ENCODE peak calls at places on chromosome 13, in six cellular contexts. L is H9, K is mesenchymal stem cell, T is IMR-90, A is neuronal stem cell, C is H1. O is an unnamed sample.

GRCh38 chr13:45928196-45928595 is 76.6 kb upstream of the SIAH3 start:
- DNase-seq in L (no peak), K (no peak), A (no peak), T (no peak), C (no peak), O (no peak)

GRCh38 chr13:23141964-23142363 is 38.8 kb upstream of the SGCG start:
- DNase-seq in T (no peak), L (no peak), A (no peak), K (no peak), C (no peak), O (no peak)

GRCh38 chr13:109381546-109382180 is 404.7 kb downstream of the IRS2 start:
- DNase-seq in C (no peak), L (no peak), A (no peak), K (peak; percentile 51), T (peak; percentile 71), O (peak; percentile 89)

GRCh38 chr13:66576381-66576780 is 653.8 kb downstream of the PCDH9 start:
- DNase-seq in C (no peak), L (no peak), K (no peak), T (no peak), A (no peak), O (no peak)

GRCh38 chr13:72530471-72530870 is 197.0 kb downstream of the MZT1 start:
- DNase-seq in C (no peak), L (no peak), A (no peak), K (no peak), T (peak; percentile 4), O (no peak)

GRCh38 chr13:113652404-113653263 is 5.4 kb downstream of the ATP4B start:
- DNase-seq in A (no peak), C (no peak), L (no peak), T (no peak), K (no peak), O (no peak)

GRCh38 chr13:25233861-25234260 is 53.4 kb downstream of the MTMR6 start:
- DNase-seq in C (no peak), T (no peak), A (no peak), K (no peak), L (no peak), O (no peak)

GRCh38 chr13:113963376-113963775 is 10.5 kb downstream of the C13orf46 start:
- DNase-seq in C (no peak), A (no peak), K (no peak), L (no peak), T (no peak), O (no peak)

GRCh38 chr13:45367358-45367757 is 26.4 kb upstream of the TPT1 start:
- DNase-seq in T (peak; percentile 94), A (no peak), K (peak; percentile 74), L (peak; percentile 88), C (peak; percentile 66), O (peak; percentile 76)

GRCh38 chr13:68745517-68745916 is 1362.1 kb upstream of the ATXN8OS start:
- DNase-seq in C (no peak), T (no peak), A (no peak), L (no peak), K (no peak), O (no peak)

GRCh38 chr13:53254495-53254894 is 225.9 kb downstream of the OLFM4 start:
- DNase-seq in K (no peak), A (no peak), L (peak; percentile 34), T (no peak), C (no peak), O (no peak)

GRCh38 chr13:98222081-98222554 is 45.0 kb upstream of the RNF113B start:
- DNase-seq in A (no peak), C (no peak), L (no peak), K (peak; percentile 70), T (peak; percentile 77), O (no peak)

GRCh38 chr13:23671902-23672301 is 101.7 kb downstream of the TNFRSF19 start:
- DNase-seq in A (no peak), T (peak; percentile 95), K (peak; percentile 76), L (no peak), C (no peak), O (no peak)

GRCh38 chr13:46172531-46172991 is 9.4 kb downstream of the LCP1 start:
- DNase-seq in A (no peak), C (no peak), T (no peak), K (no peak), L (no peak), O (peak; percentile 41)

GRCh38 chr13:94196426-94196825 is 283.1 kb downstream of the DCT start:
- DNase-seq in K (no peak), C (no peak), L (no peak), T (no peak), A (no peak), O (no peak)

GRCh38 chr13:51435002-51435578 is 17.7 kb downstream of the INTS6 start:
- DNase-seq in L (no peak), C (no peak), K (peak; percentile 51), T (peak; percentile 49), A (no peak), O (no peak)

GRCh38 chr13:112447306-112447705 is 71.2 kb downstream of the SPACA7 start:
- DNase-seq in L (no peak), K (no peak), T (no peak), A (no peak), C (no peak), O (no peak)

GRCh38 chr13:95641961-95642621 is 2.4 kb downstream of the DZIP1 start:
- DNase-seq in T (peak; percentile 43), L (peak; percentile 76), C (no peak), A (peak; percentile 6), K (peak; percentile 59), O (no peak)

GRCh38 chr13:39942901-39943273 is 287.4 kb downstream of the COG6 start:
- DNase-seq in A (peak; percentile 64), L (peak; percentile 87), K (peak; percentile 83), T (peak; percentile 57), C (peak; percentile 73), O (peak; percentile 84)

GRCh38 chr13:49308104-49308875 is 60.6 kb downstream of the CDADC1 start:
- DNase-seq in T (peak; percentile 66), K (no peak), A (no peak), L (no peak), C (no peak), O (peak; percentile 33)

GRCh38 chr13:50682966-50683365 is 160.5 kb downstream of the DLEU7 start:
- DNase-seq in L (no peak), T (no peak), K (no peak), C (no peak), A (no peak), O (no peak)

GRCh38 chr13:80131204-80131603 is 209.7 kb downstream of the SPRY2 start:
- DNase-seq in C (no peak), T (peak; percentile 46), A (no peak), K (peak; percentile 80), L (peak; percentile 38), O (no peak)

GRCh38 chr13:99322297-99323103 is 15.3 kb upstream of the GPR183 start:
- DNase-seq in L (no peak), K (peak; percentile 84), T (peak; percentile 89), A (no peak), C (no peak), O (no peak)

GRCh38 chr13:44797685-44798084 is 191.6 kb downstream of the NUFIP1 start:
- DNase-seq in T (no peak), K (no peak), C (no peak), A (no peak), L (no peak), O (no peak)

GRCh38 chr13:83499286-83499685 is 383.0 kb downstream of the SLITRK1 start:
- DNase-seq in L (no peak), K (no peak), C (no peak), T (peak; percentile 14), A (no peak), O (no peak)

GRCh38 chr13:112642061-112642460 is 47.8 kb upstream of the ATP11A start:
- DNase-seq in K (no peak), L (no peak), A (no peak), C (no peak), T (no peak), O (no peak)

GRCh38 chr13:113399755-113400149 is 35.8 kb upstream of the GRTP1 start:
- DNase-seq in L (peak; percentile 26), T (no peak), K (no peak), C (no peak), A (no peak), O (no peak)

GRCh38 chr13:41428155-41428554 is 29.2 kb upstream of the RGCC start:
- DNase-seq in C (no peak), A (peak; percentile 6), T (no peak), K (no peak), L (peak; percentile 40), O (no peak)

GRCh38 chr13:74251778-74252519 is 117.7 kb upstream of the KLF12 start:
- DNase-seq in C (no peak), T (no peak), K (no peak), L (no peak), A (no peak), O (no peak)

GRCh38 chr13:31543190-31543589 is 196.1 kb upstream of the RXFP2 start:
- DNase-seq in C (no peak), L (no peak), K (no peak), T (no peak), A (no peak), O (no peak)

GRCh38 chr13:31540316-31540715 is 199.0 kb upstream of the RXFP2 start:
- DNase-seq in K (no peak), T (no peak), A (no peak), C (no peak), L (no peak), O (no peak)

GRCh38 chr13:31538067-31539042 is 201.0 kb upstream of the RXFP2 start:
- DNase-seq in A (no peak), C (no peak), L (no peak), T (peak; percentile 45), K (peak; percentile 25), O (peak; percentile 13)
- H3K14ac ChIP-seq in A (no peak overlapping the region), C (no peak overlapping the region), L (no peak overlapping the region), T (no peak overlapping the region), K (no peak overlapping the region), O (no peak overlapping the region)

GRCh38 chr13:61988810-61989209 is 573.2 kb upstream of the PCDH20 start:
- DNase-seq in T (no peak), C (no peak), L (no peak), K (no peak), A (no peak), O (no peak)

GRCh38 chr13:61989984-61990383 is 574.3 kb upstream of the PCDH20 start:
- DNase-seq in A (no peak), T (no peak), L (no peak), C (no peak), K (no peak), O (no peak)

DNA sequence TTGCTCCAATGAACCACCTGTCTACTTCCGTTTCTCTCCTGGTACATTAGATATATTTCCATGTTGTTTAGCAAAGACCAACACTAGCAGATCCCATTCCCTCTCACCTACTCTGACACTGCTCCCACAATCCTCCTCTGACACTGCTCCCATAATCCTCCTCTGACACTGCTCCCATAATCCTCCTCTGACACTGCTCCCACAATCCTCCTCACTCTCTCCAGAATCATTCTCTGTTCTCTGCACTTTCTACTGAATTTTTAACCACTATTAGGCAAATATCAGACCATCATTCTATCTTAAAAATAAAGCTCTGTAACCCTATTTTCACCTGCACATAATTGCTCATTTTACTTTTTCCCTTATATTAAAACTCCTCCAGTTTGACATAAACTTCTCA is 578.5 kb upstream of the PCDH20 start:
- DNase-seq in C (no peak), K (no peak), A (no peak), T (no peak), L (no peak), O (no peak)
- H3K14ac ChIP-seq in C (no peak overlapping the region), K (no peak overlapping the region), A (no peak overlapping the region), T (no peak overlapping the region), L (no peak overlapping the region), O (no peak overlapping the region)

GRCh38 chr13:30880151-30880551 is 25.9 kb upstream of the MEDAG start:
- DNase-seq in L (no peak), K (peak; percentile 57), A (no peak), T (peak; percentile 66), C (no peak), O (no peak)
- H3K14ac ChIP-seq in L (no peak overlapping the region), K (no peak overlapping the region), A (no peak overlapping the region), T (peak overlapping the region; percentile 83), C (no peak overlapping the region), O (no peak overlapping the region)

GRCh38 chr13:76383671-76384461 is 502.3 kb downstream of the KCTD12 start:
- DNase-seq in A (no peak), K (peak; percentile 99), L (no peak), T (peak; percentile 94), C (no peak), O (no peak)
- H3K14ac ChIP-seq in A (no peak overlapping the region), K (no peak overlapping the region), L (no peak overlapping the region), T (no peak overlapping the region), C (no peak overlapping the region), O (no peak overlapping the region)

O was measured in trophoblast cell.